ENCODE peak calls at places on chromosomes 6 and 20, in ten cellular contexts. L is prostate gland, Y is A549, F is stomach, K is Caco-2, J is GM12878, U is endothelial cell of umbilical vein, C is dorsolateral prefrontal cortex, G is psoas muscle, M is neural progenitor cell. V is an unnamed sample.

GRCh38 chr6:122799916-122800701 is 11.1 kb downstream of the SMPDL3A start:
- DNase-seq in L (peak; percentile 51), Y (no peak), F (no peak), K (no peak), J (no peak), U (no peak), C (no peak), G (no peak), M (no peak), V (no peak)

GRCh38 chr6:121993362-121993761 is 406.1 kb upstream of the HSF2 start:
- DNase-seq in L (no peak), Y (no peak), F (no peak), K (no peak), J (no peak), U (no peak), C (no peak), G (no peak), M (no peak), V (no peak)

GRCh38 chr6:11356404-11357155 is 124.1 kb upstream of the NEDD9 start:
- DNase-seq in L (no peak), Y (no peak), F (no peak), K (no peak), J (no peak), U (peak; percentile 43), C (no peak), G (no peak), M (no peak), V (peak; percentile 24)

GRCh38 chr6:106383573-106383972 is 23.1 kb downstream of the CRYBG1 start:
- DNase-seq in L (no peak), Y (no peak), F (no peak), K (no peak), J (no peak), U (no peak), C (no peak), G (no peak), M (no peak), V (no peak)

GRCh38 chr6:4610256-4610655 is 165.9 kb upstream of the CDYL start:
- DNase-seq in L (no peak), Y (no peak), F (no peak), K (no peak), J (no peak), U (peak; percentile 87), C (no peak), G (no peak), M (no peak), V (peak; percentile 62)

GRCh38 chr6:30656513-30656912 is 9.6 kb downstream of the C6orf136 start:
- DNase-seq in L (no peak), Y (no peak), F (no peak), K (no peak), J (no peak), U (no peak), C (no peak), G (no peak), M (no peak), V (no peak)

GRCh38 chr6:70396796-70397729 is 16.2 kb upstream of the FAM135A start:
- DNase-seq in L (peak; percentile 61), Y (no peak), F (no peak), K (no peak), J (no peak), U (no peak), C (no peak), G (no peak), M (no peak), V (no peak)

GRCh38 chr20:35342154-35342769 is 50.0 kb upstream of the FAM83C start:
- DNase-seq in L (no peak), Y (no peak), F (no peak), K (peak; percentile 48), J (no peak), U (peak; percentile 30), C (no peak), G (no peak), M (peak; percentile 27), V (no peak)

GRCh38 chr6:31586596-31586995 is 519 bp downstream of the LST1 start:
- DNase-seq in L (no peak), Y (no peak), F (no peak), K (no peak), J (no peak), U (no peak), C (no peak), G (no peak), M (no peak), V (no peak)

GRCh38 chr6:5162401-5162800 is 77.3 kb downstream of the PPP1R3G start:
- DNase-seq in L (no peak), Y (no peak), F (no peak), K (no peak), J (no peak), U (no peak), C (no peak), G (no peak), M (no peak), V (no peak)

GRCh38 chr6:30490031-30490876 is 945 bp downstream of the HLA-E start:
- DNase-seq in L (peak; percentile 55), Y (no peak), F (peak; percentile 77), K (peak; percentile 57), J (peak; percentile 31), U (peak; percentile 70), C (no peak), G (peak; percentile 79), M (peak; percentile 85), V (peak; percentile 70)

GRCh38 chr6:107550906-107551305 is 61.0 kb downstream of the SOBP start:
- DNase-seq in L (no peak), Y (no peak), F (no peak), K (no peak), J (no peak), U (no peak), C (no peak), G (no peak), M (no peak), V (no peak)

GRCh38 chr20:1185781-1186334 is 1.1 kb upstream of the TMEM74B start:
- DNase-seq in L (peak; percentile 21), Y (peak; percentile 81), F (peak; percentile 49), K (peak; percentile 85), J (no peak), U (peak; percentile 48), C (no peak), G (no peak), M (peak; percentile 83), V (peak; percentile 37)
- H3K4me3 ChIP-seq in L (peak overlapping the region; percentile 34), Y (peak overlapping the region; percentile 94), F (peak overlapping the region; percentile 48), K (peak overlapping the region; percentile 72), J (no peak overlapping the region), U (no peak overlapping the region), C (peak overlapping the region; percentile 69), G (peak overlapping the region; percentile 68), M (peak overlapping the region; percentile 75), V (peak overlapping the region; percentile 73)

DNA sequence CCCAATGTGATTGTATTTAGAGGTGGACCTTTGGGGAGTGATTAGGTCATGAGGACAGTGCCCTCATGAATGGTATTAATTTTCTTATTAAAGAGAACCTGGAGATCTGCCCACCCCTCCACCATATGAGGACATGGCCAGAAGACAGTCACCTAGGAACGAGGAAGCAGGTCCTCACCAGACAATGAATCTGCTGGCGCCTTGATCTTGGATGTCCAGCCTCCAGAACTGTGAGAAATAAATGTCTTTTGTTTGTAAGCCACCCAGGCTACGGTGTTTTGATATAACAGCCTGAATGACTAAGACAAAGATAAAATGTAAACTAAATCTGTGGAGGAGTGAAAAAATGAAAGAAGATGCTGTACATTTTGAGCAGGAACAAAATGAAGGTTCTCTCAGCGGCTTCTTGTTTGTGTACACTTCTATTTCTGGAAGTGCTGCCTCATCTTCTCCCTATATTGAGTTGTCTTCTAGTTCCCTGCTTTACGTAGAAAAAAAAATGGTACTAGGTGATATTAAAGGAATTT is 1.5 kb upstream of the IPCEF1 start:
- DNase-seq in L (no peak), Y (no peak), F (no peak), K (no peak), J (no peak), U (no peak), C (no peak), G (no peak), M (no peak), V (no peak)
- TF ChIP-seq CTCF in L (no peak), Y (no peak), F (no peak), K (no peak), J (no peak), U (no peak), C (no peak), G (no peak), M (no peak), V (no peak)

GRCh38 chr6:37233541-37233940 is 24.0 kb upstream of the TBC1D22B start:
- DNase-seq in L (no peak), Y (no peak), F (no peak), K (no peak), J (no peak), U (no peak), C (no peak), G (no peak), M (no peak), V (no peak)

GRCh38 chr6:37237789-37238188 is 19.8 kb upstream of the TBC1D22B start:
- DNase-seq in L (no peak), Y (no peak), F (no peak), K (no peak), J (no peak), U (no peak), C (no peak), G (no peak), M (no peak), V (no peak)

GRCh38 chr6:37239950-37240713 is 17.4 kb upstream of the TBC1D22B start:
- DNase-seq in L (peak; percentile 27), Y (no peak), F (peak; percentile 87), K (no peak), J (peak; percentile 69), U (peak; percentile 99), C (peak; percentile 55), G (peak; percentile 88), M (no peak), V (peak; percentile 94)

GRCh38 chr6:37239511-37239910 is 18.1 kb upstream of the TBC1D22B start:
- DNase-seq in L (no peak), Y (no peak), F (no peak), K (no peak), J (no peak), U (no peak), C (no peak), G (no peak), M (no peak), V (no peak)

DNA sequence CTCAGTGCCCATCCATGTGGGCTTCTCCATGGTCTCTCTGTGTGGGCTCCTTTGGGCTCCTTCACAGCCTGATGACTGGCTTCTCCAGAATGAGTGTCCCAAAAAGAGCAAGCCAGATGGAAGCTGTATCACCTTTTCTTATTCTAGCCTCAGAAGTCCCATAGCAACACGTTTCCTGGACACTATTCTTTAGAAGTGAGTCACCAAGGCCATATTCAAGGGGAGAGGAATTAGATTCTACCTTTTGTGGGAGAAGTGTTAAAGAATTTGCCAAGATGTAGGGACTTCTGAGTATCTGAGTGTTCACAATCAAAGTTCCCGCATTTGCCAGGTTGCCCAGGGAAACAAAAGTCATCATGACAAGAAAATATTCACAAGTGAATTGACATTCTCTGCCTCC is 20.7 kb upstream of the TBC1D22B start:
- DNase-seq in L (no peak), Y (no peak), F (no peak), K (no peak), J (no peak), U (peak; percentile 67), C (no peak), G (no peak), M (no peak), V (no peak)
- H3K4me3 ChIP-seq in L (no peak overlapping the region), Y (no peak overlapping the region), F (no peak overlapping the region), K (no peak overlapping the region), J (no peak overlapping the region), U (no peak overlapping the region), C (no peak overlapping the region), G (no peak overlapping the region), M (no peak overlapping the region), V (no peak overlapping the region)

DNA sequence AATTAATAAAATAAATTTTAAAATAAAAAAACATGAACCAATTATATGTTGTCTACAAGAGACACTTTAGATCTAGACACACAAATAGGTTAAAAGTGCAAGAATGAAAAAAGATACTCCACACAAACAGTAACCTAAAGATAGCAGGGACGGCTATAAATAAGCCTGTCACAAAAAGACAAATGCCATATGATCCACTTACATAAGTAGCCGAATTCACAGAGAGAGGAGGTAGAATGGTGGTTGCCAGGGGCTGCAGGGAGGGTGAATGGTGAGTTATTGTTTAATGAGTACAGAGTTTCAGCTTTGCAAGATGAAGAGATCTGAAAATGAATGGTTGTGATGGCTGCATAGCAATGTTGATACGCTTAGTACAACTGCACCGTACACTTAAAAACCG is 32.7 kb downstream of the KATNA1 start:
- DNase-seq in L (no peak), Y (no peak), F (no peak), K (no peak), J (no peak), U (no peak), C (no peak), G (no peak), M (no peak), V (no peak)
- TF ChIP-seq CTCF in L (no peak), Y (no peak), F (no peak), K (no peak), J (no peak), U (no peak), C (no peak), G (no peak), M (no peak), V (no peak)

V was measured in left ventricle myocardium inferior.